ENCODE peak calls at places on chromosomes 2 and 18, in four cellular contexts. V, J, B and H are unnamed samples.
A peak's percentile ranks its signal among the peaks of the same experiment; 100 is the strongest.

GRCh38 chr2:18379869-18380268 is 180.6 kb downstream of the RDH14 start:
- ATAC-seq in B (no peak), V (no peak), J (no peak), H (no peak)

GRCh38 chr2:240893363-240893828 is 2.6 kb downstream of the MAB21L4 start:
- ATAC-seq in B (no peak), V (no peak), J (no peak), H (peak; percentile 24)

GRCh38 chr2:79947751-79948150 is 356.8 kb downstream of the LRRTM1 start:
- ATAC-seq in V (peak; percentile 83), B (no peak), J (no peak), H (no peak)

GRCh38 chr2:219285894-219286425 is 6.8 kb downstream of the DNAJB2 start:
- ATAC-seq in B (no peak), V (peak; percentile 3), J (peak; percentile 7), H (no peak)

GRCh38 chr2:96225016-96225533 is 16.4 kb upstream of the STARD7 start:
- ATAC-seq in V (no peak), B (no peak), J (no peak), H (peak; percentile 94)

GRCh38 chr2:191108331-191108730 is 42.5 kb downstream of the STAT4 start:
- ATAC-seq in V (no peak), J (no peak), B (peak; percentile 49), H (no peak)

GRCh38 chr2:38217401-38218188 is 141.6 kb upstream of the CYP1B1 start:
- ATAC-seq in V (no peak), B (no peak), J (no peak), H (no peak)

GRCh38 chr2:196277002-196277401 is 105.6 kb upstream of the STK17B start:
- ATAC-seq in B (no peak), V (no peak), J (no peak), H (peak; percentile 40)

GRCh38 chr2:138157372-138157771 is 193.1 kb downstream of the HNMT start:
- ATAC-seq in V (no peak), J (no peak), B (no peak), H (no peak)

GRCh38 chr18:36349552-36349951 is 52.0 kb downstream of the FHOD3 start:
- ATAC-seq in V (no peak), B (no peak), J (peak; percentile 66), H (no peak)

GRCh38 chr2:238226698-238227586 is 12.9 kb downstream of the HES6 start:
- ATAC-seq in J (no peak), B (no peak), V (peak; percentile 15), H (no peak)

GRCh38 chr2:130972410-130972809 is 120.8 kb downstream of the FAM168B start:
- ATAC-seq in V (no peak), J (no peak), B (peak; percentile 70), H (no peak)

GRCh38 chr2:236919209-236919608 is 166.5 kb upstream of the COPS8 start:
- ATAC-seq in V (peak; percentile 15), B (no peak), J (peak; percentile 72), H (no peak)

GRCh38 chr2:46979611-46980010 is 64.0 kb upstream of the MCFD2 start:
- ATAC-seq in V (no peak), B (peak; percentile 52), J (no peak), H (peak; percentile 46)

GRCh38 chr2:109112-109809 is 63.0 kb upstream of the FAM110C start:
- ATAC-seq in B (no peak), V (no peak), J (no peak), H (no peak)

GRCh38 chr2:65518751-65519150 is 86.4 kb upstream of the SPRED2 start:
- ATAC-seq in B (no peak), V (no peak), J (no peak), H (no peak)

GRCh38 chr2:114661926-114662670 is 219.7 kb downstream of the DPP10 start:
- ATAC-seq in B (no peak), V (peak; percentile 82), J (peak; percentile 72), H (no peak)

GRCh38 chr2:200469708-200470600 is 39.9 kb downstream of the KCTD18 start:
- ATAC-seq in J (no peak), B (no peak), V (no peak), H (no peak)

GRCh38 chr2:33457588-33458247 is 18.7 kb upstream of the RASGRP3 start:
- ATAC-seq in V (no peak), B (no peak), J (no peak), H (no peak)

GRCh38 chr2:109126501-109126860 is 2.5 kb upstream of the SH3RF3 start:
- ATAC-seq in J (no peak), B (no peak), V (no peak), H (no peak)

GRCh38 chr2:215535125-215535668 is 99.3 kb upstream of the FN1 start:
- ATAC-seq in B (no peak), J (no peak), V (no peak), H (no peak)

GRCh38 chr2:31940920-31941319 is 69.9 kb downstream of the MEMO1 start:
- ATAC-seq in V (no peak), B (no peak), J (no peak), H (no peak)

GRCh38 chr2:178844269-178844668 is 37.0 kb upstream of the TTN start:
- ATAC-seq in J (no peak), B (no peak), V (no peak), H (no peak)

GRCh38 chr2:71150082-71150816 is 19.8 kb downstream of the MPHOSPH10 start:
- ATAC-seq in B (no peak), J (peak; percentile 40), V (no peak), H (no peak)

GRCh38 chr2:219475697-219476604 is 22.7 kb upstream of the GMPPA start:
- ATAC-seq in J (peak; percentile 93), V (no peak), B (peak; percentile 78), H (no peak)

GRCh38 chr2:168626096-168626495 is 170.0 kb downstream of the CERS6 start:
- ATAC-seq in V (no peak), B (no peak), J (no peak), H (peak; percentile 39)

GRCh38 chr2:143475131-143475784 is 346.0 kb downstream of the ARHGAP15 start:
- ATAC-seq in B (no peak), V (no peak), J (no peak), H (no peak)

GRCh38 chr18:32326450-32327309 is 136.8 kb downstream of the MEP1B start:
- ATAC-seq in V (no peak), B (no peak), J (no peak), H (no peak)

GRCh38 chr18:23354625-23355024 is 98.5 kb upstream of the RIOK3 start:
- ATAC-seq in B (no peak), J (peak; percentile 41), V (no peak), H (no peak)

GRCh38 chr2:205796914-205797313 is 114.6 kb downstream of the NRP2 start:
- ATAC-seq in V (no peak), B (no peak), J (no peak), H (no peak)

GRCh38 chr2:30408961-30409387 is 38.1 kb upstream of the LCLAT1 start:
- ATAC-seq in V (no peak), B (no peak), J (peak; percentile 54), H (no peak)

GRCh38 chr2:184425083-184425482 is 173.2 kb upstream of the ZNF804A start:
- ATAC-seq in B (no peak), J (no peak), V (no peak), H (no peak)

GRCh38 chr2:58757971-58758370 is 516.8 kb upstream of the FANCL start:
- ATAC-seq in V (no peak), J (no peak), B (no peak), H (no peak)

GRCh38 chr2:216522892-216523502 is 24.4 kb downstream of the RPL37A start:
- ATAC-seq in V (no peak), J (no peak), B (no peak), H (no peak)

GRCh38 chr2:39525636-39526412 is 88.7 kb upstream of the MAP4K3 start:
- ATAC-seq in B (no peak), V (peak; percentile 20), J (no peak), H (no peak)

GRCh38 chr2:236941551-236941950 is 144.1 kb upstream of the COPS8 start:
- ATAC-seq in B (no peak), J (no peak), V (no peak), H (no peak)

GRCh38 chr2:8636691-8637636 is 44.9 kb upstream of the ID2 start:
- ATAC-seq in B (no peak), J (no peak), V (no peak), H (no peak)

GRCh38 chr2:102018823-102019445 is 27.2 kb downstream of the IL1R2 start:
- ATAC-seq in V (no peak), J (no peak), B (no peak), H (no peak)